ENCODE peak calls at places on chromosome 4, in seven cellular contexts. One of them, this sample, is unnamed.

GRCh38 chr4:2168469-2169319 is 73.2 kb downstream of the HAUS3 start:
- DNase-seq in NT2/D1: no peak
- DNase-seq in neural progenitor cell: no peak
- DNase-seq in cardiac fibroblast: no peak
- DNase-seq in fibroblast of pulmonary artery: no peak
- DNase-seq in activated CD4-positive, alpha-beta T cell treated with anti-CD3 and anti-CD28 coated beads, Interleukin-2, amount 10 ng/mL, durations not matched to agents 7 days and 5 days: no peak
- DNase-seq in A172: no peak
- DNase-seq in this sample: no peak

GRCh38 chr4:184408021-184408710 is 66.2 kb downstream of the IRF2 start:
- DNase-seq in activated CD4-positive, alpha-beta T cell treated with anti-CD3 and anti-CD28 coated beads, Interleukin-2, amount 10 ng/mL, durations not matched to agents 7 days and 5 days: no peak
- DNase-seq in fibroblast of pulmonary artery: peak; percentile 69
- DNase-seq in NT2/D1: no peak
- DNase-seq in neural progenitor cell: peak; percentile 62
- DNase-seq in A172: peak; percentile 18
- DNase-seq in cardiac fibroblast: peak; percentile 87
- DNase-seq in this sample: no peak

GRCh38 chr4:1403591-1404572 is 2.4 kb downstream of the NKX1-1 start:
- DNase-seq in A172: no peak
- DNase-seq in neural progenitor cell: no peak
- DNase-seq in cardiac fibroblast: no peak
- DNase-seq in activated CD4-positive, alpha-beta T cell treated with anti-CD3 and anti-CD28 coated beads, Interleukin-2, amount 10 ng/mL, durations not matched to agents 7 days and 5 days: no peak
- DNase-seq in fibroblast of pulmonary artery: no peak
- DNase-seq in NT2/D1: no peak
- DNase-seq in this sample: no peak

GRCh38 chr4:95158626-95159025 is 390.1 kb downstream of the UNC5C start:
- DNase-seq in fibroblast of pulmonary artery: no peak
- DNase-seq in activated CD4-positive, alpha-beta T cell treated with anti-CD3 and anti-CD28 coated beads, Interleukin-2, amount 10 ng/mL, durations not matched to agents 7 days and 5 days: no peak
- DNase-seq in NT2/D1: no peak
- DNase-seq in A172: no peak
- DNase-seq in neural progenitor cell: no peak
- DNase-seq in cardiac fibroblast: no peak
- DNase-seq in this sample: no peak

GRCh38 chr4:7735961-7736360 is 203.7 kb downstream of the AFAP1 start:
- DNase-seq in neural progenitor cell: no peak
- DNase-seq in NT2/D1: no peak
- DNase-seq in fibroblast of pulmonary artery: no peak
- DNase-seq in activated CD4-positive, alpha-beta T cell treated with anti-CD3 and anti-CD28 coated beads, Interleukin-2, amount 10 ng/mL, durations not matched to agents 7 days and 5 days: no peak
- DNase-seq in A172: no peak
- DNase-seq in cardiac fibroblast: no peak
- DNase-seq in this sample: no peak

GRCh38 chr4:167688660-167689142 is 403.6 kb upstream of the ANXA10 start:
- DNase-seq in activated CD4-positive, alpha-beta T cell treated with anti-CD3 and anti-CD28 coated beads, Interleukin-2, amount 10 ng/mL, durations not matched to agents 7 days and 5 days: no peak
- DNase-seq in NT2/D1: no peak
- DNase-seq in fibroblast of pulmonary artery: no peak
- DNase-seq in cardiac fibroblast: no peak
- DNase-seq in A172: peak; percentile 18
- DNase-seq in neural progenitor cell: no peak
- DNase-seq in this sample: peak; percentile 47

GRCh38 chr4:105710678-105711077 is 2.1 kb downstream of the GSTCD start:
- DNase-seq in activated CD4-positive, alpha-beta T cell treated with anti-CD3 and anti-CD28 coated beads, Interleukin-2, amount 10 ng/mL, durations not matched to agents 7 days and 5 days: no peak
- DNase-seq in NT2/D1: no peak
- DNase-seq in fibroblast of pulmonary artery: no peak
- DNase-seq in cardiac fibroblast: no peak
- DNase-seq in neural progenitor cell: no peak
- DNase-seq in A172: no peak
- DNase-seq in this sample: peak; percentile 90

GRCh38 chr4:48342559-48342878 is 1.2 kb downstream of the SLAIN2 start:
- DNase-seq in neural progenitor cell: no peak
- DNase-seq in A172: no peak
- DNase-seq in fibroblast of pulmonary artery: no peak
- DNase-seq in NT2/D1: no peak
- DNase-seq in cardiac fibroblast: peak; percentile 12
- DNase-seq in activated CD4-positive, alpha-beta T cell treated with anti-CD3 and anti-CD28 coated beads, Interleukin-2, amount 10 ng/mL, durations not matched to agents 7 days and 5 days: peak; percentile 27
- DNase-seq in this sample: no peak

GRCh38 chr4:27121830-27122229 is 261.2 kb downstream of the STIM2 start:
- DNase-seq in A172: no peak
- DNase-seq in NT2/D1: no peak
- DNase-seq in activated CD4-positive, alpha-beta T cell treated with anti-CD3 and anti-CD28 coated beads, Interleukin-2, amount 10 ng/mL, durations not matched to agents 7 days and 5 days: no peak
- DNase-seq in fibroblast of pulmonary artery: no peak
- DNase-seq in neural progenitor cell: no peak
- DNase-seq in cardiac fibroblast: no peak
- DNase-seq in this sample: no peak

GRCh38 chr4:73964862-73965611 is 16.8 kb downstream of the PF4 start:
- DNase-seq in neural progenitor cell: peak; percentile 71
- DNase-seq in NT2/D1: no peak
- DNase-seq in cardiac fibroblast: peak; percentile 42
- DNase-seq in fibroblast of pulmonary artery: peak; percentile 19
- DNase-seq in activated CD4-positive, alpha-beta T cell treated with anti-CD3 and anti-CD28 coated beads, Interleukin-2, amount 10 ng/mL, durations not matched to agents 7 days and 5 days: no peak
- DNase-seq in A172: peak; percentile 21
- DNase-seq in this sample: peak; percentile 52

GRCh38 chr4:571838-572572 is 4.1 kb downstream of the TMEM271 start:
- DNase-seq in activated CD4-positive, alpha-beta T cell treated with anti-CD3 and anti-CD28 coated beads, Interleukin-2, amount 10 ng/mL, durations not matched to agents 7 days and 5 days: no peak
- DNase-seq in neural progenitor cell: no peak
- DNase-seq in cardiac fibroblast: no peak
- DNase-seq in fibroblast of pulmonary artery: no peak
- DNase-seq in A172: no peak
- DNase-seq in NT2/D1: no peak
- DNase-seq in this sample: no peak